ENCODE peak calls at places on chromosomes 2 and 18, in seven cellular contexts. One of them, this sample, is unnamed.

GRCh38 chr2:14628906-14629305 is 3.6 kb upstream of the LRATD1 start:
- DNase-seq in neural progenitor cell: no peak
- DNase-seq in OCI-LY7: no peak
- DNase-seq in HCT116: no peak
- DNase-seq in GM23248: no peak
- DNase-seq in PC-3: peak; percentile 44
- DNase-seq in hepatocyte: peak; percentile 43
- DNase-seq in this sample: no peak

GRCh38 chr2:174974131-174974530 is 31.1 kb downstream of the CHN1 start:
- DNase-seq in neural progenitor cell: no peak
- DNase-seq in OCI-LY7: no peak
- DNase-seq in HCT116: no peak
- DNase-seq in GM23248: no peak
- DNase-seq in PC-3: no peak
- DNase-seq in hepatocyte: no peak
- DNase-seq in this sample: no peak

GRCh38 chr2:133711226-133711625 is 143.0 kb upstream of the NCKAP5 start:
- DNase-seq in neural progenitor cell: peak; percentile 89
- DNase-seq in OCI-LY7: no peak
- DNase-seq in HCT116: no peak
- DNase-seq in GM23248: no peak
- DNase-seq in PC-3: no peak
- DNase-seq in hepatocyte: no peak
- DNase-seq in this sample: no peak

GRCh38 chr2:15970701-15971100 is 30.4 kb downstream of the MYCN start:
- DNase-seq in neural progenitor cell: no peak
- DNase-seq in OCI-LY7: no peak
- DNase-seq in HCT116: no peak
- DNase-seq in GM23248: no peak
- DNase-seq in PC-3: no peak
- DNase-seq in hepatocyte: no peak
- DNase-seq in this sample: no peak

GRCh38 chr2:71787476-71788185 is 334.3 kb downstream of the DYSF start:
- DNase-seq in neural progenitor cell: no peak
- DNase-seq in OCI-LY7: no peak
- DNase-seq in HCT116: no peak
- DNase-seq in GM23248: no peak
- DNase-seq in PC-3: no peak
- DNase-seq in hepatocyte: no peak
- DNase-seq in this sample: no peak

GRCh38 chr2:188898261-188898660 is 75.9 kb upstream of the COL3A1 start:
- DNase-seq in neural progenitor cell: no peak
- DNase-seq in OCI-LY7: no peak
- DNase-seq in HCT116: no peak
- DNase-seq in GM23248: peak; percentile 39
- DNase-seq in PC-3: no peak
- DNase-seq in hepatocyte: no peak
- DNase-seq in this sample: no peak

GRCh38 chr2:51620830-51621229 is 588.9 kb upstream of the NRXN1 start:
- DNase-seq in neural progenitor cell: no peak
- DNase-seq in OCI-LY7: no peak
- DNase-seq in HCT116: no peak
- DNase-seq in GM23248: no peak
- DNase-seq in PC-3: peak; percentile 60
- DNase-seq in hepatocyte: no peak
- DNase-seq in this sample: no peak

GRCh38 chr2:144942516-144943256 is 422.8 kb upstream of the ZEB2 start:
- DNase-seq in neural progenitor cell: no peak
- DNase-seq in OCI-LY7: no peak
- DNase-seq in HCT116: no peak
- DNase-seq in GM23248: peak; percentile 84
- DNase-seq in PC-3: peak; percentile 81
- DNase-seq in hepatocyte: peak; percentile 25
- DNase-seq in this sample: no peak

GRCh38 chr2:67013821-67014220 is 383.3 kb upstream of the ETAA1 start:
- DNase-seq in neural progenitor cell: no peak
- DNase-seq in OCI-LY7: no peak
- DNase-seq in HCT116: no peak
- DNase-seq in GM23248: peak; percentile 7
- DNase-seq in PC-3: no peak
- DNase-seq in hepatocyte: no peak
- DNase-seq in this sample: no peak

GRCh38 chr18:13474907-13475306 is 251.5 kb downstream of the FAM210A start:
- DNase-seq in neural progenitor cell: no peak
- DNase-seq in OCI-LY7: no peak
- DNase-seq in HCT116: no peak
- DNase-seq in GM23248: peak; percentile 28
- DNase-seq in PC-3: no peak
- DNase-seq in hepatocyte: no peak
- DNase-seq in this sample: no peak

GRCh38 chr2:113899166-113899565 is 9.3 kb downstream of the ACTR3 start:
- DNase-seq in neural progenitor cell: no peak
- DNase-seq in OCI-LY7: no peak
- DNase-seq in HCT116: no peak
- DNase-seq in GM23248: no peak
- DNase-seq in PC-3: no peak
- DNase-seq in hepatocyte: no peak
- DNase-seq in this sample: no peak

GRCh38 chr2:111671426-111672150 is 212.4 kb downstream of the ANAPC1 start:
- DNase-seq in neural progenitor cell: no peak
- DNase-seq in OCI-LY7: peak; percentile 35
- DNase-seq in HCT116: no peak
- DNase-seq in GM23248: peak; percentile 52
- DNase-seq in PC-3: no peak
- DNase-seq in hepatocyte: no peak
- DNase-seq in this sample: peak; percentile 36

DNA sequence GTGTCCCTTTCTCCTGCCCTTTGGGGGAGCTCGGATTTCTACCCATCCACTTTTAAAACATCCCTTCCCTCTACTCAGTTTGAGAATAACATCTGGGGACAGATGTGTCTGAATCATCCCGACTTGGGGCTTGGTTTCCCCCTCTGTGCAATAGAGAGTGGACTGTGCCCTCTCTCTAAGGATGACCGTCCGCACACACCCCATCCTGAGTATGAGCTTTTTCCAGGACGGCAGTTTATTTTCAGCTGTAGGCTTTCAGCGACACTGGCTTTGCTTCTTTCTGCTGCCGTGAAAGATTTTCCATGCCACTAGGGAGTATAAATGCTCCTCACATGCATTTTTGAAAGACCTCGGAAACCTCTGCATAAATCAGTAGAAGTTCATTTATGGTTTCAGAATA is 53.5 kb downstream of the FECH start:
- DNase-seq in neural progenitor cell: no peak
- DNase-seq in OCI-LY7: no peak
- DNase-seq in HCT116: no peak
- DNase-seq in GM23248: no peak
- DNase-seq in PC-3: no peak
- DNase-seq in hepatocyte: no peak
- DNase-seq in this sample: no peak
- H3K27ac ChIP-seq in neural progenitor cell: peak overlapping the region; percentile 44
- H3K27ac ChIP-seq in OCI-LY7: no peak overlapping the region
- H3K27ac ChIP-seq in HCT116: no peak overlapping the region
- H3K27ac ChIP-seq in GM23248: no peak overlapping the region
- H3K27ac ChIP-seq in PC-3: no peak overlapping the region
- H3K27ac ChIP-seq in hepatocyte: no peak overlapping the region
- H3K27ac ChIP-seq in this sample: no peak overlapping the region

DNA sequence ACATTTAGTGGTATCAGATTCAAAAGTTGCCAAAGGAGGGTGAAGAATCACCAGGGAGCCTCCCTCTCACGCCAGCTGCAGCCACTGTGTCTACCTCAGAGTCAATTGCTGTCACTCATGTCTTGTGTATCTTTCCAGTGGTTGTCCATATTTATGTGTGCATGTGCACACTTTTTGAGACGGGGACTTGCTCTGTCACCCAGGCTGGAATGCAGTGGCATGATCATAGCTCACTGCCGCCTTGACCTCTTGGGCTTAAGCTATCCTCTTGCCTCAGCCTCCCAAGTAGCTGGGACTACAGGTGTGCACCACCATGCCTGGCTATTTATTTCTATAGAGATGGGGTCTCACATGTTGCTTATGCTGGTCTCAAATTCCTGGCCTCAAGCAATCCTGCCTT is 4.0 kb downstream of the MOCOS start:
- DNase-seq in neural progenitor cell: no peak
- DNase-seq in OCI-LY7: no peak
- DNase-seq in HCT116: no peak
- DNase-seq in GM23248: no peak
- DNase-seq in PC-3: no peak
- DNase-seq in hepatocyte: no peak
- DNase-seq in this sample: no peak
- TF ChIP-seq EZH2phosphoT487 in neural progenitor cell: no peak
- TF ChIP-seq EZH2phosphoT487 in OCI-LY7: no peak
- TF ChIP-seq EZH2phosphoT487 in HCT116: no peak
- TF ChIP-seq EZH2phosphoT487 in GM23248: no peak
- TF ChIP-seq EZH2phosphoT487 in PC-3: no peak
- TF ChIP-seq EZH2phosphoT487 in hepatocyte: no peak
- TF ChIP-seq EZH2phosphoT487 in this sample: no peak

DNA sequence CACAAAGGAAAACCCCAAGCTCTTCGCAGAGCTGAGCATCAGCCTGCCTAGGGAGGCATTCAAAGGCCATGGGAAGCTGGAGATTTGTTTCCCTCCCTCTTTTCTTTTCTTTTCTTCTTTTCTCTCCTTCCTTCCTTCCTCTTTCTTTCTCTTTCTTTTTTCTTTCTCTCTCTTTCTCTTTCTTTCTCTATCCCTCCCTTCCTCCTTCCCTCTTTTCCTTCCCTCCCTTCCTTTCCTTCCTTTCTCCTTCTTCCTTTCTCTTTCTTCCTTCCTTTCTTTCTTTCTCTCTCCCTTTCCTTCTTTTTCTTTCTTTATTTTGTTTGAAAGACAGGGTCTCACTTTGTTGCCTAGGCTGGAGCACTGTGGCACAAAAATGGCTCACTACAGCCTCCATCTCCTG is 168.4 kb upstream of the ARL4C start:
- DNase-seq in neural progenitor cell: no peak
- DNase-seq in OCI-LY7: no peak
- DNase-seq in HCT116: no peak
- DNase-seq in GM23248: no peak
- DNase-seq in PC-3: no peak
- DNase-seq in hepatocyte: no peak
- DNase-seq in this sample: no peak
- H3K27ac ChIP-seq in neural progenitor cell: no peak overlapping the region
- H3K27ac ChIP-seq in OCI-LY7: no peak overlapping the region
- H3K27ac ChIP-seq in HCT116: no peak overlapping the region
- H3K27ac ChIP-seq in GM23248: no peak overlapping the region
- H3K27ac ChIP-seq in PC-3: no peak overlapping the region
- H3K27ac ChIP-seq in hepatocyte: no peak overlapping the region
- H3K27ac ChIP-seq in this sample: no peak overlapping the region

GRCh38 chr2:69141081-69141480 is 128.1 kb downstream of the ANTXR1 start:
- DNase-seq in neural progenitor cell: no peak
- DNase-seq in OCI-LY7: no peak
- DNase-seq in HCT116: no peak
- DNase-seq in GM23248: no peak
- DNase-seq in PC-3: no peak
- DNase-seq in hepatocyte: no peak
- DNase-seq in this sample: no peak

GRCh38 chr2:69138247-69138754 is 125.3 kb downstream of the ANTXR1 start:
- DNase-seq in neural progenitor cell: no peak
- DNase-seq in OCI-LY7: no peak
- DNase-seq in HCT116: peak; percentile 15
- DNase-seq in GM23248: peak; percentile 88
- DNase-seq in PC-3: peak; percentile 86
- DNase-seq in hepatocyte: no peak
- DNase-seq in this sample: no peak

GRCh38 chr2:69143726-69144360 is 130.9 kb downstream of the ANTXR1 start:
- DNase-seq in neural progenitor cell: no peak
- DNase-seq in OCI-LY7: no peak
- DNase-seq in HCT116: no peak
- DNase-seq in GM23248: peak; percentile 53
- DNase-seq in PC-3: peak; percentile 65
- DNase-seq in hepatocyte: no peak
- DNase-seq in this sample: no peak

GRCh38 chr2:69138793-69139510 is 126.0 kb downstream of the ANTXR1 start:
- DNase-seq in neural progenitor cell: no peak
- DNase-seq in OCI-LY7: no peak
- DNase-seq in HCT116: peak; percentile 45
- DNase-seq in GM23248: peak; percentile 92
- DNase-seq in PC-3: peak; percentile 94
- DNase-seq in hepatocyte: peak; percentile 27
- DNase-seq in this sample: no peak

GRCh38 chr2:69139778-69140177 is 126.8 kb downstream of the ANTXR1 start:
- DNase-seq in neural progenitor cell: no peak
- DNase-seq in OCI-LY7: no peak
- DNase-seq in HCT116: no peak
- DNase-seq in GM23248: no peak
- DNase-seq in PC-3: no peak
- DNase-seq in hepatocyte: no peak
- DNase-seq in this sample: no peak
- TF ChIP-seq EZH2phosphoT487 in neural progenitor cell: no peak
- TF ChIP-seq EZH2phosphoT487 in OCI-LY7: no peak
- TF ChIP-seq EZH2phosphoT487 in HCT116: no peak
- TF ChIP-seq EZH2phosphoT487 in GM23248: no peak
- TF ChIP-seq EZH2phosphoT487 in PC-3: no peak
- TF ChIP-seq EZH2phosphoT487 in hepatocyte: no peak
- TF ChIP-seq EZH2phosphoT487 in this sample: no peak

DNA sequence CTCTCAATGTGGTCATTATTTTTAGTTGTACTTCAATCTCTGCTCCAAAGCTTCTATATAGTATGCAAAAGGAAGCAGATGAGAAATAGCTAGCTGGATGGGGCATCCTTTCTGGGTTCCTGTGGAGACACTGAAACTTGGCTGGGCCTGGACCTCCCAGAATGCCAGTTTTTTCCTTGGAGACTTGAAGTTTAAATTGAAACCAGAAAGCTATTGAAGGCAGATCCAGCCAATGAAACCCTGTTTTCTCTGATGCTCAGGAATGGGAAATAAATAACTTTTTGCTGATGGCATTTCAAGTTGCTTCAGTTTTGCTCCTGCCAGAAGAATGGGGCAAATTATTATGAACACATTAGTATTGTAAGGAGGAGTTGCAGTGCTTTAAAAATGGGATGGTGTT is 2.9 kb downstream of the SETBP1 start:
- DNase-seq in neural progenitor cell: no peak
- DNase-seq in OCI-LY7: no peak
- DNase-seq in HCT116: no peak
- DNase-seq in GM23248: peak; percentile 38
- DNase-seq in PC-3: no peak
- DNase-seq in hepatocyte: no peak
- DNase-seq in this sample: no peak
- H3K27ac ChIP-seq in neural progenitor cell: no peak overlapping the region
- H3K27ac ChIP-seq in OCI-LY7: no peak overlapping the region
- H3K27ac ChIP-seq in HCT116: no peak overlapping the region
- H3K27ac ChIP-seq in GM23248: no peak overlapping the region
- H3K27ac ChIP-seq in PC-3: no peak overlapping the region
- H3K27ac ChIP-seq in hepatocyte: peak overlapping the region; percentile 99
- H3K27ac ChIP-seq in this sample: peak overlapping the region; percentile 97

GRCh38 chr2:200762127-200762526 is 49.6 kb upstream of the BZW1 start:
- DNase-seq in neural progenitor cell: no peak
- DNase-seq in OCI-LY7: no peak
- DNase-seq in HCT116: no peak
- DNase-seq in GM23248: no peak
- DNase-seq in PC-3: no peak
- DNase-seq in hepatocyte: no peak
- DNase-seq in this sample: no peak
- TF ChIP-seq EZH2phosphoT487 in neural progenitor cell: no peak
- TF ChIP-seq EZH2phosphoT487 in OCI-LY7: no peak
- TF ChIP-seq EZH2phosphoT487 in HCT116: no peak
- TF ChIP-seq EZH2phosphoT487 in GM23248: no peak
- TF ChIP-seq EZH2phosphoT487 in PC-3: no peak
- TF ChIP-seq EZH2phosphoT487 in hepatocyte: no peak
- TF ChIP-seq EZH2phosphoT487 in this sample: no peak

This sample was measured in MM.1S.